ENCODE peak calls at places on chromosomes 6 and 20, in seven cellular contexts. A is fibroblast of mammary gland; Y is stimulated activated CD8-positive, alpha-beta memory T cell treated with anti-CD3 and anti-CD28 coated beads, Interleukin-4, amount 100 ng/mL, for 1 hour; T is stimulated activated CD4-positive, alpha-beta T cell treated with anti-CD3 and anti-CD28 coated beads, TNF-alpha, amount 100 ng/mL, for 24 hours; I is RPMI7951; E is AG04450; Q is Calu3. U is an unnamed sample.
A peak's percentile ranks its signal among the peaks of the same experiment; 100 is the strongest.

GRCh38 chr6:84052204-84052882 is 18.8 kb downstream of the MRAP2 start:
- DNase-seq in E (peak; percentile 13), T (no peak), Y (no peak), Q (no peak), A (peak; percentile 68), I (peak; percentile 75), U (peak; percentile 25)

GRCh38 chr6:33566182-33567084 is 13.6 kb downstream of the BAK1 start:
- DNase-seq in Y (no peak), Q (no peak), I (peak; percentile 72), E (no peak), A (peak; percentile 71), T (no peak), U (no peak)

GRCh38 chr6:15063253-15063853 is 182.5 kb upstream of the JARID2 start:
- DNase-seq in T (no peak), E (no peak), Q (no peak), Y (no peak), I (peak; percentile 69), A (peak; percentile 43), U (peak; percentile 33)

GRCh38 chr6:19153270-19153980 is 683.7 kb upstream of the ID4 start:
- DNase-seq in Q (no peak), A (peak; percentile 20), Y (no peak), E (no peak), T (no peak), I (peak; percentile 1), U (no peak)

GRCh38 chr6:42131531-42131930 is 10.9 kb downstream of the C6orf132 start:
- DNase-seq in A (peak; percentile 90), Q (no peak), Y (no peak), I (peak; percentile 53), T (no peak), E (peak; percentile 44), U (no peak)

GRCh38 chr6:25485820-25486559 is 166.0 kb upstream of the SCGN start:
- DNase-seq in A (peak; percentile 13), E (no peak), Y (no peak), I (no peak), Q (no peak), T (no peak), U (no peak)

GRCh38 chr20:38680492-38681118 is 43.7 kb upstream of the SLC32A1 start:
- DNase-seq in A (peak; percentile 29), I (peak; percentile 62), T (no peak), Y (no peak), E (no peak), Q (peak; percentile 65), U (peak; percentile 26)

GRCh38 chr6:14053776-14054175 is 63.8 kb upstream of the CD83 start:
- DNase-seq in Q (no peak), Y (no peak), T (no peak), E (no peak), A (peak; percentile 69), I (peak; percentile 8), U (no peak)

GRCh38 chr20:63823691-63824311 is 7.3 kb downstream of the ZBTB46 start:
- DNase-seq in A (no peak), Q (no peak), E (no peak), Y (no peak), T (no peak), I (no peak), U (no peak)

GRCh38 chr6:168640738-168641137 is 199.8 kb downstream of the SMOC2 start:
- DNase-seq in E (no peak), T (no peak), A (peak; percentile 10), Y (no peak), I (no peak), Q (no peak), U (no peak)

GRCh38 chr20:43529051-43529450 is 21.6 kb downstream of the L3MBTL1 start:
- DNase-seq in E (no peak), Y (no peak), A (no peak), Q (no peak), T (no peak), I (no peak), U (no peak)

GRCh38 chr6:149545258-149545753 is 537 bp downstream of the PPIL4 start:
- DNase-seq in Q (peak; percentile 24), A (peak; percentile 71), E (peak; percentile 41), T (peak; percentile 25), I (peak; percentile 67), Y (peak; percentile 30), U (peak; percentile 17)

GRCh38 chr6:44829811-44830210 is 442.3 kb downstream of the CDC5L start:
- DNase-seq in Q (no peak), E (no peak), A (no peak), Y (no peak), T (no peak), I (no peak), U (no peak)

GRCh38 chr6:53031281-53031680 is 33.9 kb upstream of the FBXO9 start:
- DNase-seq in Y (no peak), E (no peak), A (no peak), I (no peak), T (no peak), Q (no peak), U (no peak)

GRCh38 chr20:44761423-44761822 is 15.8 kb downstream of the KCNK15 start:
- DNase-seq in E (no peak), A (peak; percentile 17), T (no peak), I (no peak), Q (no peak), Y (no peak), U (no peak)

U was measured in mucosa of gallbladder.